ENCODE peak calls at places on chromosomes 7 and 10, in seven cellular contexts. A, K, U, C, W, Y and F are unnamed samples.

GRCh38 chr7:375901-376305 is 85.9 kb downstream of the FOXL3 start:
- DNase-seq in C (peak), A (no peak), W (no peak), Y (no peak), U (no peak), K (no peak), F (no peak)

GRCh38 chr10:5293691-5294550 is 70.8 kb upstream of the UCN3 start:
- DNase-seq in A (peak), C (peak), W (peak), U (peak), Y (peak), K (no peak), F (peak)

GRCh38 chr10:128625926-128626325 is 499.7 kb upstream of the MKI67 start:
- DNase-seq in W (no peak), U (no peak), K (no peak), C (no peak), A (no peak), Y (no peak), F (no peak)

GRCh38 chr7:30525409-30525808 is 20.8 kb upstream of the GGCT start:
- DNase-seq in U (no peak), W (no peak), Y (no peak), K (no peak), C (no peak), A (no peak), F (no peak)

GRCh38 chr10:50577681-50578350 is 45.9 kb downstream of the SGMS1 start:
- DNase-seq in C (no peak), Y (peak), U (no peak), K (no peak), W (no peak), A (no peak), F (no peak)

GRCh38 chr7:51038573-51038972 is 255.9 kb upstream of the GRB10 start:
- DNase-seq in C (no peak), U (no peak), Y (no peak), W (no peak), A (no peak), K (no peak), F (no peak)

GRCh38 chr7:66255533-66256100 is 50.5 kb downstream of the TPST1 start:
- DNase-seq in K (no peak), U (no peak), W (no peak), Y (no peak), A (no peak), C (no peak), F (no peak)

GRCh38 chr10:77635402-77636227 is 2.0 kb downstream of the KCNMA1 start:
- DNase-seq in K (no peak), Y (no peak), A (peak), U (no peak), C (peak), W (no peak), F (no peak)

GRCh38 chr7:42198296-42198695 is 38.7 kb downstream of the GLI3 start:
- DNase-seq in U (no peak), K (no peak), W (no peak), C (no peak), A (no peak), Y (no peak), F (no peak)

GRCh38 chr7:158030566-158030965 is 557.1 kb downstream of the PTPRN2 start:
- DNase-seq in W (no peak), K (no peak), Y (no peak), A (no peak), U (no peak), C (no peak), F (no peak)

GRCh38 chr7:3267928-3268690 is 32.9 kb upstream of the SDK1 start:
- DNase-seq in W (no peak), Y (no peak), K (peak), U (no peak), A (peak), C (no peak), F (no peak)

GRCh38 chr7:46202379-46202778 is 281.3 kb upstream of the IGFBP3 start:
- DNase-seq in Y (no peak), W (no peak), A (no peak), U (no peak), C (no peak), K (no peak), F (no peak)

GRCh38 chr7:4286281-4286680 is 395.8 kb upstream of the FOXK1 start:
- DNase-seq in A (no peak), U (no peak), W (no peak), C (no peak), K (no peak), Y (no peak), F (no peak)